ENCODE peak calls at places on chromosome 1, in five cellular contexts. H is upper lobe of left lung; K is uterus; R is trophoblast cell; F is CD8-positive, alpha-beta memory T cell. S is an unnamed sample.

GRCh38 chr1:49036700-49037099 is 260.0 kb upstream of the BEND5 start:
- DNase-seq in H (no peak), K (no peak), R (no peak), F (no peak), S (no peak)

GRCh38 chr1:226310123-226310540 is 1.2 kb upstream of the LIN9 start:
- DNase-seq in H (no peak), K (no peak), R (no peak), F (no peak), S (no peak)

GRCh38 chr1:212794561-212795014 is 2.9 kb downstream of the TATDN3 start:
- DNase-seq in H (no peak), K (no peak), R (no peak), F (no peak), S (no peak)

GRCh38 chr1:44713321-44713781 is 17.6 kb downstream of the RNU5D-1 start:
- DNase-seq in H (no peak), K (no peak), R (peak; percentile 36), F (no peak), S (no peak)

GRCh38 chr1:10646347-10646861 is 150.0 kb downstream of the CASZ1 start:
- DNase-seq in H (no peak), K (no peak), R (no peak), F (no peak), S (no peak)

GRCh38 chr1:232221790-232222499 is 408.0 kb downstream of the SIPA1L2 start:
- DNase-seq in H (peak; percentile 74), K (no peak), R (peak; percentile 75), F (no peak), S (no peak)

GRCh38 chr1:154729598-154729997 is 121.6 kb upstream of the ADAR start:
- DNase-seq in H (no peak), K (peak; percentile 71), R (no peak), F (no peak), S (no peak)

GRCh38 chr1:197106869-197107268 is 39.6 kb downstream of the ASPM start:
- DNase-seq in H (no peak), K (no peak), R (no peak), F (no peak), S (no peak)

GRCh38 chr1:64479874-64480273 is 9.9 kb downstream of the CACHD1 start:
- DNase-seq in H (no peak), K (no peak), R (no peak), F (no peak), S (no peak)

GRCh38 chr1:21269461-21270085 is 20.7 kb downstream of the ECE1 start:
- DNase-seq in H (no peak), K (no peak), R (no peak), F (no peak), S (no peak)

GRCh38 chr1:222867316-222867715 is 52.5 kb downstream of the DISP1 start:
- DNase-seq in H (no peak), K (no peak), R (no peak), F (no peak), S (no peak)

GRCh38 chr1:53468374-53468773 is 9.2 kb downstream of the DMRTB1 start:
- DNase-seq in H (no peak), K (no peak), R (no peak), F (no peak), S (no peak)

GRCh38 chr1:61864501-61864900 is 122.2 kb downstream of the PATJ start:
- DNase-seq in H (no peak), K (no peak), R (no peak), F (no peak), S (no peak)

GRCh38 chr1:170590921-170591705 is 59.1 kb downstream of the GORAB start:
- DNase-seq in H (no peak), K (no peak), R (no peak), F (no peak), S (no peak)

GRCh38 chr1:51019811-51020210 is 49.8 kb downstream of the CDKN2C start:
- DNase-seq in H (no peak), K (no peak), R (no peak), F (no peak), S (no peak)

GRCh38 chr1:52444465-52444864 is 40.1 kb downstream of the PRPF38A start:
- DNase-seq in H (no peak), K (no peak), R (no peak), F (no peak), S (no peak)

GRCh38 chr1:2988256-2988655 is 33.0 kb upstream of the ACTRT2 start:
- DNase-seq in H (peak; percentile 8), K (no peak), R (no peak), F (no peak), S (no peak)

GRCh38 chr1:230031131-230031530 is 35.9 kb upstream of the GALNT2 start:
- DNase-seq in H (no peak), K (no peak), R (peak; percentile 21), F (no peak), S (no peak)

GRCh38 chr1:53551428-53551995 is 92.3 kb downstream of the DMRTB1 start:
- DNase-seq in H (no peak), K (peak; percentile 1), R (no peak), F (no peak), S (no peak)

GRCh38 chr1:56070601-56071000 is 508.8 kb downstream of the PLPP3 start:
- DNase-seq in H (no peak), K (no peak), R (no peak), F (no peak), S (no peak)

GRCh38 chr1:40478276-40478675 is 1.2 kb downstream of the ZFP69 start:
- DNase-seq in H (no peak), K (no peak), R (no peak), F (no peak), S (no peak)

GRCh38 chr1:60763713-60764112 is 318.6 kb upstream of the NFIA start:
- DNase-seq in H (no peak), K (no peak), R (no peak), F (no peak), S (no peak)

GRCh38 chr1:56376188-56376984 is 203.0 kb downstream of the PLPP3 start:
- DNase-seq in H (no peak), K (peak; percentile 71), R (peak; percentile 50), F (no peak), S (no peak)

GRCh38 chr1:91891969-91892368 is 6.0 kb upstream of the TGFBR3 start:
- DNase-seq in H (no peak), K (no peak), R (no peak), F (no peak), S (no peak)

GRCh38 chr1:24074817-24075725 is 36.9 kb downstream of the MYOM3 start:
- DNase-seq in H (no peak), K (no peak), R (no peak), F (no peak), S (no peak)

GRCh38 chr1:1173061-1173792 is 453 bp upstream of the TTLL10 start:
- DNase-seq in H (no peak), K (no peak), R (no peak), F (no peak), S (no peak)

GRCh38 chr1:25486602-25487001 is 55.9 kb downstream of the MACO1 start:
- DNase-seq in H (no peak), K (no peak), R (no peak), F (no peak), S (no peak)

GRCh38 chr1:29271724-29272123 is 35.4 kb downstream of the PTPRU start:
- DNase-seq in H (peak; percentile 90), K (peak; percentile 43), R (no peak), F (no peak), S (no peak)

GRCh38 chr1:160117300-160117699 is 1.7 kb downstream of the ATP1A2 start:
- DNase-seq in H (no peak), K (no peak), R (no peak), F (no peak), S (no peak)

GRCh38 chr1:160118928-160119327 is 3.4 kb downstream of the ATP1A2 start:
- DNase-seq in H (no peak), K (no peak), R (no peak), F (no peak), S (no peak)

GRCh38 chr1:160117709-160118183 is 2.2 kb downstream of the ATP1A2 start:
- DNase-seq in H (peak; percentile 37), K (no peak), R (no peak), F (no peak), S (no peak)

GRCh38 chr1:160115545-160116276 is at the start of gene ATP1A2:
- DNase-seq in H (no peak), K (no peak), R (no peak), F (no peak), S (no peak)

DNA sequence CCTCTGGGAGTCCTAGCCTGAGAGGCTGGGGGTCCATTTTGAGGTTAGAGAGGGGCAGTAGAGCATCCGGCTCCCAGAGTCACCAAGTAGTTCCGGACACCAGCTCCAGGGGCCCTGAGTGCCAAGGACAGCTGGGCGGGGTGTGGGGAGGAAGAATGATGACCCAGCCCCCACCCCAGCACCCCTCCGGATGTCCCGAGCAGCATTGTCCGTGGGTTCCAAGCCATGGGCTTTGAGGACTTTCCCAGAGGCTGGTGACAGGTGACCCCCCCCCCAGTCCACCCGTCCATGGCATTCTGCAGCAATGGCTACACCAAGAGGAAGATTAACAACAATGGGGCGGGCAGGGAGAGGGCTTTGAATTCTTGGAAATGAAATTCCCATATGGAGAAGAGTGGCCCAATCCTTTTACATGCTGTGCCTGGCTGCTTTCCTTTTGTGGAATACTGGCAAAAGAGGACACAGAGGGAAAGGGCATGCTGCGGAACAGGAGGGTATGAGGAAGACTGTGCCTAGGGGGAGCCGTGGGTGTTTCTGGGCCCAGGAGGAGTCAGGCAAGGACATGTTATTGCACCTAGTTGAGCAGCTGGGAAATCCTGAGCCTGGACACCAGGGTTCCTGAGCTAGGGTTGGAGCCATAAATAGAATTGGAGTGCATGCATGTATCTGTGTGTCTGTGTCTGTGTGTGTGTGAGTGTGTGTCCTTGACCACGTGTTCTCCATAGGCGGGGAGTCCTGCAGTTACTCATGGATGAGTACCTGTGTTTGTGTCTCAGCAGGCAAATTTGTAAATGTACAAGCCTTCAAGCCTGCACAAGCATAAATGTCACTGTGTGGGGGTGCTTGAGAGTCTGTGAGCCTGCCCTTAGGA is 953 bp downstream of the ATP1A2 start:
- DNase-seq in H (no peak), K (no peak), R (no peak), F (no peak), S (no peak)
- H3K4me3 ChIP-seq in H (peak overlapping the region; percentile 3), K (no peak overlapping the region), R (no peak overlapping the region), F (no peak overlapping the region), S (no peak overlapping the region)

GRCh38 chr1:90707363-90707710 is 9.8 kb downstream of the BARHL2 start:
- DNase-seq in H (peak; percentile 59), K (no peak), R (peak; percentile 57), F (no peak), S (no peak)
- H3K27me3 ChIP-seq in H (peaks cover 70% of the 10 kb centered on the region), K (peaks cover 67% of the 10 kb centered on the region), R (peaks cover 55% of the 10 kb centered on the region), F (peaks cover 81% of the 10 kb centered on the region), S (peaks cover 41% of the 10 kb centered on the region)

GRCh38 chr1:164771568-164772350 is 212.8 kb downstream of the PBX1 start:
- DNase-seq in H (no peak), K (peak; percentile 82), R (peak; percentile 38), F (no peak), S (no peak)
- H3K4me1 ChIP-seq in H (peaks cover 43% of the 10 kb centered on the region), K (peaks cover 51% of the 10 kb centered on the region), R (peaks cover 32% of the 10 kb centered on the region), F (no peaks in the 10 kb centered on the region), S (no peaks in the 10 kb centered on the region)

GRCh38 chr1:200893411-200893901 is 1.2 kb upstream of the INAVA start:
- DNase-seq in H (no peak), K (no peak), R (no peak), F (no peak), S (no peak)

GRCh38 chr1:200895448-200895799 is 724 bp downstream of the INAVA start:
- DNase-seq in H (no peak), K (no peak), R (no peak), F (no peak), S (no peak)

GRCh38 chr1:200896571-200897187 is 2.0 kb downstream of the INAVA start:
- DNase-seq in H (peak; percentile 75), K (no peak), R (peak; percentile 86), F (no peak), S (no peak)

GRCh38 chr1:200895801-200896570 is 1.3 kb downstream of the INAVA start:
- DNase-seq in H (no peak), K (no peak), R (peak; percentile 32), F (no peak), S (no peak)

GRCh38 chr1:200894712-200895447 is at the start of gene INAVA:
- DNase-seq in H (peak; percentile 55), K (no peak), R (peak; percentile 81), F (no peak), S (no peak)
- H3K4me3 ChIP-seq in H (peak within 1 kb of the TSS; percentile 30), K (no peak within 1 kb of the TSS), R (peak within 1 kb of the TSS; percentile 52), F (no peak within 1 kb of the TSS), S (no peak within 1 kb of the TSS)

S was measured in CD8-positive, alpha-beta T cell.